ENCODE peak calls at places on chromosomes 12 and 14, in four cellular contexts. F, T, U and M are unnamed samples.

GRCh38 chr14:97456958-97457357 is 659.8 kb downstream of the VRK1 start:
- DNase-seq in T (no peak), U (no peak), F (no peak), M (no peak)

GRCh38 chr14:62614117-62614516 is 431.1 kb downstream of the KCNH5 start:
- DNase-seq in T (no peak), F (no peak), U (peak; percentile 7), M (no peak)

GRCh38 chr12:4202918-4203317 is 70.6 kb upstream of the CCND2 start:
- DNase-seq in F (no peak), U (no peak), T (no peak), M (no peak)

GRCh38 chr14:76768671-76769500 is 7.6 kb downstream of the VASH1 start:
- DNase-seq in F (no peak), U (no peak), T (no peak), M (no peak)

GRCh38 chr12:75130811-75131210 is 78.8 kb downstream of the KCNC2 start:
- DNase-seq in F (peak; percentile 77), T (no peak), U (no peak), M (no peak)

GRCh38 chr14:20489093-20489994 is 16.0 kb upstream of the RNASE10 start:
- DNase-seq in T (no peak), U (peak; percentile 32), F (no peak), M (no peak)

GRCh38 chr12:50597200-50598195 is 92.7 kb downstream of the DIP2B start:
- DNase-seq in U (peak; percentile 94), T (peak; percentile 74), F (no peak), M (peak; percentile 91)

GRCh38 chr12:45729233-45730115 is at the start of gene ARID2:
- DNase-seq in U (peak; percentile 59), T (peak; percentile 79), F (peak; percentile 41), M (peak; percentile 91)

GRCh38 chr12:88903333-88903732 is 323.1 kb upstream of the KITLG start:
- DNase-seq in T (no peak), F (no peak), U (no peak), M (no peak)

GRCh38 chr12:81468206-81468605 is 290.9 kb downstream of the PPFIA2 start:
- DNase-seq in U (peak; percentile 21), T (no peak), F (peak; percentile 71), M (no peak)

GRCh38 chr12:26138860-26139259 is 14.0 kb upstream of the BHLHE41 start:
- DNase-seq in F (no peak), T (no peak), U (no peak), M (no peak)

GRCh38 chr12:115771065-115771464 is 506.4 kb downstream of the MED13L start:
- DNase-seq in F (no peak), T (no peak), U (no peak), M (peak; percentile 44)

GRCh38 chr12:87254371-87255030 is 774.7 kb downstream of the C12orf50 start:
- DNase-seq in U (no peak), T (no peak), F (no peak), M (no peak)

GRCh38 chr12:52390739-52391617 is 5.5 kb upstream of the KRT84 start:
- DNase-seq in F (no peak), U (peak; percentile 7), T (peak; percentile 44), M (peak; percentile 70)